ENCODE peak calls at places on chromosomes 7 and 10, in five cellular contexts. One of them, this sample, is unnamed.

GRCh38 chr10:4057725-4058513 is 272.9 kb upstream of the KLF6 start:
- DNase-seq in ovary: no peak
- DNase-seq in HepG2: no peak
- DNase-seq in suprapubic skin: no peak
- DNase-seq in transverse colon: no peak
- DNase-seq in this sample: no peak

GRCh38 chr7:40979296-40979695 is 723.6 kb downstream of the INHBA start:
- DNase-seq in ovary: no peak
- DNase-seq in HepG2: no peak
- DNase-seq in transverse colon: no peak
- DNase-seq in suprapubic skin: no peak
- DNase-seq in this sample: no peak

GRCh38 chr7:73642834-73643233 is 18.5 kb upstream of the MLXIPL start:
- DNase-seq in ovary: no peak
- DNase-seq in HepG2: no peak
- DNase-seq in transverse colon: no peak
- DNase-seq in suprapubic skin: no peak
- DNase-seq in this sample: no peak

GRCh38 chr10:121662945-121663917 is 65.0 kb upstream of the FGFR2 start:
- DNase-seq in ovary: no peak
- DNase-seq in HepG2: no peak
- DNase-seq in suprapubic skin: no peak
- DNase-seq in transverse colon: peak
- DNase-seq in this sample: no peak

GRCh38 chr7:121436688-121437087 is 40.6 kb upstream of the FAM3C start:
- DNase-seq in transverse colon: no peak
- DNase-seq in HepG2: no peak
- DNase-seq in suprapubic skin: no peak
- DNase-seq in ovary: no peak
- DNase-seq in this sample: no peak

GRCh38 chr7:25835191-25835590 is 316.8 kb upstream of the NFE2L3 start:
- DNase-seq in transverse colon: no peak
- DNase-seq in suprapubic skin: no peak
- DNase-seq in ovary: no peak
- DNase-seq in HepG2: no peak
- DNase-seq in this sample: no peak

GRCh38 chr7:101160917-101161316 is 4.5 kb downstream of the VGF start:
- DNase-seq in ovary: no peak
- DNase-seq in HepG2: no peak
- DNase-seq in transverse colon: no peak
- DNase-seq in suprapubic skin: no peak
- DNase-seq in this sample: no peak

GRCh38 chr10:71509444-71509843 is 112.7 kb downstream of the CDH23 start:
- DNase-seq in ovary: no peak
- DNase-seq in HepG2: no peak
- DNase-seq in transverse colon: no peak
- DNase-seq in suprapubic skin: no peak
- DNase-seq in this sample: no peak

GRCh38 chr10:29688230-29688634 is 53.5 kb upstream of the SVIL start:
- DNase-seq in transverse colon: no peak
- DNase-seq in HepG2: no peak
- DNase-seq in ovary: no peak
- DNase-seq in suprapubic skin: no peak
- DNase-seq in this sample: no peak

GRCh38 chr10:49298666-49298989 is 342 bp upstream of the C10orf71 start:
- DNase-seq in HepG2: no peak
- DNase-seq in suprapubic skin: no peak
- DNase-seq in ovary: no peak
- DNase-seq in transverse colon: no peak
- DNase-seq in this sample: peak

GRCh38 chr10:14601872-14602725 is 172.6 kb downstream of the FAM107B start:
- DNase-seq in ovary: no peak
- DNase-seq in HepG2: peak
- DNase-seq in transverse colon: peak
- DNase-seq in suprapubic skin: no peak
- DNase-seq in this sample: no peak

GRCh38 chr10:97886264-97886663 is 36.6 kb downstream of the GOLGA7B start:
- DNase-seq in ovary: no peak
- DNase-seq in transverse colon: no peak
- DNase-seq in HepG2: no peak
- DNase-seq in suprapubic skin: no peak
- DNase-seq in this sample: no peak

GRCh38 chr10:58107506-58107905 is 160.2 kb downstream of the IPMK start:
- DNase-seq in HepG2: no peak
- DNase-seq in ovary: no peak
- DNase-seq in transverse colon: no peak
- DNase-seq in suprapubic skin: no peak
- DNase-seq in this sample: no peak

GRCh38 chr7:129163875-129164544 is 19.5 kb downstream of the TSPAN33 start:
- DNase-seq in transverse colon: no peak
- DNase-seq in ovary: no peak
- DNase-seq in HepG2: peak
- DNase-seq in suprapubic skin: no peak
- DNase-seq in this sample: no peak

GRCh38 chr7:93060025-93060424 is 57.8 kb downstream of the SAMD9 start:
- DNase-seq in suprapubic skin: no peak
- DNase-seq in HepG2: no peak
- DNase-seq in ovary: no peak
- DNase-seq in transverse colon: no peak
- DNase-seq in this sample: no peak

GRCh38 chr7:140261522-140261921 is 84.7 kb upstream of the KDM7A start:
- DNase-seq in HepG2: no peak
- DNase-seq in ovary: no peak
- DNase-seq in transverse colon: no peak
- DNase-seq in suprapubic skin: no peak
- DNase-seq in this sample: no peak

GRCh38 chr10:14160299-14160698 is 170.4 kb downstream of the FRMD4A start:
- DNase-seq in ovary: no peak
- DNase-seq in HepG2: no peak
- DNase-seq in suprapubic skin: no peak
- DNase-seq in transverse colon: no peak
- DNase-seq in this sample: no peak

GRCh38 chr7:114539575-114539974 is 125.0 kb downstream of the FOXP2 start:
- DNase-seq in transverse colon: peak
- DNase-seq in ovary: peak
- DNase-seq in HepG2: peak
- DNase-seq in suprapubic skin: no peak
- DNase-seq in this sample: no peak

GRCh38 chr10:113073549-113074189 is 123.6 kb downstream of the TCF7L2 start:
- DNase-seq in transverse colon: peak
- DNase-seq in HepG2: peak
- DNase-seq in ovary: peak
- DNase-seq in suprapubic skin: peak
- DNase-seq in this sample: peak

GRCh38 chr7:38851321-38851720 is 57.7 kb downstream of the VPS41 start:
- DNase-seq in ovary: no peak
- DNase-seq in suprapubic skin: no peak
- DNase-seq in transverse colon: no peak
- DNase-seq in HepG2: no peak
- DNase-seq in this sample: no peak

GRCh38 chr10:77889277-77889903 is 37.2 kb downstream of the DLG5 start:
- DNase-seq in HepG2: peak
- DNase-seq in ovary: no peak
- DNase-seq in suprapubic skin: no peak
- DNase-seq in transverse colon: peak
- DNase-seq in this sample: no peak

GRCh38 chr10:120420421-120420820 is 36.6 kb upstream of the PLPP4 start:
- DNase-seq in transverse colon: no peak
- DNase-seq in HepG2: no peak
- DNase-seq in ovary: no peak
- DNase-seq in suprapubic skin: no peak
- DNase-seq in this sample: no peak

GRCh38 chr10:132697568-132698200 is 88.3 kb downstream of the NKX6-2 start:
- DNase-seq in ovary: peak
- DNase-seq in suprapubic skin: peak
- DNase-seq in transverse colon: no peak
- DNase-seq in HepG2: no peak
- DNase-seq in this sample: peak

GRCh38 chr10:43355749-43356371 is 15.6 kb upstream of the FXYD4 start:
- DNase-seq in transverse colon: peak
- DNase-seq in ovary: no peak
- DNase-seq in HepG2: peak
- DNase-seq in suprapubic skin: no peak
- DNase-seq in this sample: no peak

GRCh38 chr10:78286186-78286585 is 252.5 kb downstream of the RPS24 start:
- DNase-seq in ovary: no peak
- DNase-seq in transverse colon: no peak
- DNase-seq in suprapubic skin: no peak
- DNase-seq in HepG2: no peak
- DNase-seq in this sample: peak

GRCh38 chr7:47576909-47577255 is 5.0 kb downstream of the TNS3 start:
- DNase-seq in ovary: no peak
- DNase-seq in HepG2: no peak
- DNase-seq in suprapubic skin: no peak
- DNase-seq in transverse colon: peak
- DNase-seq in this sample: no peak

GRCh38 chr10:8487346-8487745 is 432.9 kb downstream of the GATA3 start:
- DNase-seq in HepG2: no peak
- DNase-seq in suprapubic skin: no peak
- DNase-seq in transverse colon: no peak
- DNase-seq in ovary: no peak
- DNase-seq in this sample: no peak

GRCh38 chr10:68508090-68508489 is 19.2 kb downstream of the SLC25A16 start:
- DNase-seq in transverse colon: no peak
- DNase-seq in HepG2: no peak
- DNase-seq in ovary: no peak
- DNase-seq in suprapubic skin: no peak
- DNase-seq in this sample: no peak

GRCh38 chr10:112375721-112376577 is 2.0 kb downstream of the ACSL5 start:
- DNase-seq in transverse colon: peak
- DNase-seq in suprapubic skin: peak
- DNase-seq in ovary: peak
- DNase-seq in HepG2: peak
- DNase-seq in this sample: peak

GRCh38 chr10:91589015-91589655 is 43.7 kb downstream of the PPP1R3C start:
- DNase-seq in transverse colon: no peak
- DNase-seq in suprapubic skin: no peak
- DNase-seq in ovary: no peak
- DNase-seq in HepG2: no peak
- DNase-seq in this sample: peak

GRCh38 chr10:91590142-91590903 is 42.5 kb downstream of the PPP1R3C start:
- DNase-seq in ovary: peak
- DNase-seq in suprapubic skin: no peak
- DNase-seq in HepG2: no peak
- DNase-seq in transverse colon: peak
- DNase-seq in this sample: peak

GRCh38 chr10:91590904-91591791 is 41.7 kb downstream of the PPP1R3C start:
- DNase-seq in suprapubic skin: no peak
- DNase-seq in transverse colon: peak
- DNase-seq in HepG2: no peak
- DNase-seq in ovary: peak
- DNase-seq in this sample: peak

GRCh38 chr10:91589656-91590035 is 43.2 kb downstream of the PPP1R3C start:
- DNase-seq in suprapubic skin: no peak
- DNase-seq in transverse colon: no peak
- DNase-seq in HepG2: no peak
- DNase-seq in ovary: no peak
- DNase-seq in this sample: no peak

GRCh38 chr10:91587710-91588638 is 44.9 kb downstream of the PPP1R3C start:
- DNase-seq in HepG2: no peak
- DNase-seq in suprapubic skin: no peak
- DNase-seq in ovary: peak
- DNase-seq in transverse colon: no peak
- DNase-seq in this sample: no peak
- TF ChIP-seq EP300 in HepG2: no peak
- TF ChIP-seq EP300 in suprapubic skin: no peak
- TF ChIP-seq EP300 in ovary: no peak
- TF ChIP-seq EP300 in transverse colon: no peak
- TF ChIP-seq EP300 in this sample: no peak

DNA sequence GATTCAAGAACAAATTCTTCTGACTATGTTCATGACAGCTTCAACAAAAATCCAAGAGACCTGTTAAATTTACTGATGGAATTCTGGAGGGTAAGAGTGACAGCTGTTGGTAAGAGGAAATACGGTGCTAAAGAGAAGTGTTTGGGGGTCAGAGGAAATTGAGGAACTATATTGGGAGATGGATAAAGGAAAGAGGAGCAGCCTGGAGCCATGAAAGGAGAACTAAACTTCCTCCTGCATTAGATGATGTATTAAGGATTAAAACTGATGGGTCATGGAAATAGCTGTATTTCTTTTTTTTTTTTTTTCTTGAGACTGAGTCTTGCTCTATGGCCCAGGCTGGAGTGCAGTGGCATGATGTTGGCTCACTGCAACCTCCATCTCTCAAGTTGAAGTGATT is 95.3 kb downstream of the HERPUD2 start:
- DNase-seq in HepG2: no peak
- DNase-seq in suprapubic skin: no peak
- DNase-seq in ovary: no peak
- DNase-seq in transverse colon: no peak
- DNase-seq in this sample: no peak
- TF ChIP-seq EP300 in HepG2: no peak
- TF ChIP-seq EP300 in suprapubic skin: no peak
- TF ChIP-seq EP300 in ovary: no peak
- TF ChIP-seq EP300 in transverse colon: no peak
- TF ChIP-seq EP300 in this sample: no peak

GRCh38 chr7:107828540-107828939 is 25.5 kb upstream of the SLC26A3 start:
- DNase-seq in suprapubic skin: no peak
- DNase-seq in transverse colon: no peak
- DNase-seq in HepG2: no peak
- DNase-seq in ovary: no peak
- DNase-seq in this sample: no peak
- TF ChIP-seq EP300 in suprapubic skin: no peak
- TF ChIP-seq EP300 in transverse colon: no peak
- TF ChIP-seq EP300 in HepG2: no peak
- TF ChIP-seq EP300 in ovary: no peak
- TF ChIP-seq EP300 in this sample: no peak

GRCh38 chr7:44581907-44582603 is at the start of gene TMED4:
- DNase-seq in ovary: peak
- DNase-seq in HepG2: peak
- DNase-seq in suprapubic skin: peak
- DNase-seq in transverse colon: peak
- DNase-seq in this sample: peak
- TF ChIP-seq EP300 in ovary: no peak
- TF ChIP-seq EP300 in HepG2: no peak
- TF ChIP-seq EP300 in suprapubic skin: no peak
- TF ChIP-seq EP300 in transverse colon: peak
- TF ChIP-seq EP300 in this sample: no peak

This sample was measured in sigmoid colon.